ENCODE peak calls at places on chromosome 5, in six cellular contexts. C is iris pigment epithelial cell; R is activated T-cell treated with anti-CD3 and anti-CD28 coated beads, Interleukin-2, amount 50 U/mL, for 72 hours; H is endodermal cell; W is H54; I is RPMI7951. O is an unnamed sample.

GRCh38 chr5:115456056-115456455 is 88.5 kb downstream of the FEM1C start:
- DNase-seq in H (no peak), C (peak; percentile 79), W (no peak), I (no peak), R (no peak), O (no peak)

GRCh38 chr5:129133553-129133952 is 39.0 kb downstream of the ISOC1 start:
- DNase-seq in H (no peak), W (no peak), R (no peak), I (no peak), C (no peak), O (no peak)

GRCh38 chr5:8961956-8962355 is 583.9 kb downstream of the SEMA5A start:
- DNase-seq in W (no peak), R (no peak), C (no peak), I (no peak), H (peak; percentile 40), O (no peak)

GRCh38 chr5:50595199-50595598 is 71.2 kb upstream of the PARP8 start:
- DNase-seq in H (no peak), I (peak; percentile 72), C (peak; percentile 39), R (peak; percentile 21), W (peak; percentile 2), O (peak; percentile 82)

GRCh38 chr5:124461857-124462423 is 284.5 kb downstream of the ZNF608 start:
- DNase-seq in R (no peak), I (no peak), W (no peak), C (no peak), H (no peak), O (no peak)

GRCh38 chr5:180555168-180555921 is 36.0 kb downstream of the SCGB3A1 start:
- DNase-seq in C (peak; percentile 85), I (no peak), R (no peak), W (no peak), H (no peak), O (no peak)

GRCh38 chr5:88058625-88059024 is 210.0 kb downstream of the TMEM161B start:
- DNase-seq in I (peak; percentile 6), R (no peak), H (no peak), C (no peak), W (no peak), O (no peak)

GRCh38 chr5:16853511-16853910 is 82.6 kb downstream of the MYO10 start:
- DNase-seq in R (no peak), C (no peak), W (no peak), H (no peak), I (no peak), O (no peak)

GRCh38 chr5:154271936-154272514 is 81.5 kb downstream of the GALNT10 start:
- DNase-seq in C (no peak), W (no peak), I (no peak), H (peak; percentile 40), R (no peak), O (no peak)

GRCh38 chr5:5658226-5658625 is 235.7 kb downstream of the ICE1 start:
- DNase-seq in W (peak; percentile 65), H (no peak), C (peak; percentile 14), R (no peak), I (peak; percentile 85), O (peak; percentile 1)

GRCh38 chr5:16857635-16858034 is 78.5 kb downstream of the MYO10 start:
- DNase-seq in H (no peak), I (no peak), W (no peak), R (no peak), C (no peak), O (no peak)

GRCh38 chr5:178836628-178837027 is 23.1 kb upstream of the ZNF354B start:
- DNase-seq in H (no peak), W (no peak), R (no peak), I (no peak), C (no peak), O (no peak)

O was measured in myocyte.